ENCODE peak calls at places on chromosomes 12 and 14, in eight cellular contexts. G is uterus, I is right lobe of liver, O is heart left ventricle, H is IMR-90, Y is ovary, L is Peyer's patch, B is tibial nerve. D is an unnamed sample.

GRCh38 chr14:70785556-70785955 is 23.8 kb downstream of the MAP3K9 start:
- DNase-seq in H (no peak), I (no peak), O (no peak), G (no peak), B (no peak), L (no peak), Y (no peak), D (no peak)

GRCh38 chr12:6312529-6313325 is 2.2 kb downstream of the PLEKHG6 start:
- DNase-seq in Y (no peak), G (no peak), O (no peak), I (peak), H (no peak), B (no peak), L (peak), D (peak)

GRCh38 chr14:79051009-79051710 is 881.0 kb downstream of the NRXN3 start:
- DNase-seq in I (no peak), B (no peak), G (no peak), H (no peak), Y (no peak), O (no peak), L (no peak), D (no peak)

GRCh38 chr14:104758981-104759975 is 6.3 kb downstream of the SIVA1 start:
- DNase-seq in I (no peak), B (no peak), G (no peak), O (no peak), L (no peak), Y (no peak), H (no peak), D (no peak)

GRCh38 chr12:6627598-6627997 is 8.2 kb downstream of the LPAR5 start:
- DNase-seq in I (no peak), G (no peak), Y (no peak), H (no peak), B (no peak), L (no peak), O (no peak), D (no peak)

GRCh38 chr14:87522575-87522974 is 470.4 kb downstream of the GALC start:
- DNase-seq in I (no peak), Y (no peak), B (no peak), G (no peak), H (no peak), L (no peak), O (no peak), D (no peak)

GRCh38 chr12:49228653-49229052 is 36.2 kb upstream of the TUBA1C start:
- DNase-seq in L (no peak), O (no peak), Y (no peak), G (no peak), B (no peak), I (no peak), H (no peak), D (no peak)

GRCh38 chr12:122023339-122024131 is 1.9 kb downstream of the BCL7A start:
- DNase-seq in Y (peak), L (peak), O (peak), G (peak), H (peak), I (peak), B (no peak), D (peak)

GRCh38 chr14:55458800-55459577 is 18.6 kb upstream of the TBPL2 start:
- DNase-seq in O (no peak), G (no peak), H (peak), Y (no peak), B (no peak), I (no peak), L (no peak), D (no peak)

GRCh38 chr12:114949081-114949480 is 265.1 kb upstream of the TBX3 start:
- DNase-seq in H (no peak), O (no peak), G (no peak), L (no peak), B (no peak), Y (no peak), I (no peak), D (no peak)

GRCh38 chr14:100135073-100135472 is 24.4 kb downstream of the DEGS2 start:
- DNase-seq in L (no peak), H (no peak), Y (no peak), I (no peak), O (no peak), G (no peak), B (no peak), D (no peak)

GRCh38 chr12:132315951-132316350 is 13.4 kb downstream of the GALNT9 start:
- DNase-seq in H (no peak), O (no peak), B (no peak), Y (no peak), I (no peak), L (no peak), G (no peak), D (no peak)

GRCh38 chr12:27865421-27865820 is 85.4 kb upstream of the MANSC4 start:
- DNase-seq in L (no peak), H (peak), Y (no peak), I (no peak), G (no peak), B (no peak), O (no peak), D (no peak)

GRCh38 chr14:77141592-77142288 is at the start of gene ZDHHC22:
- DNase-seq in O (no peak), G (no peak), H (no peak), I (no peak), L (no peak), B (no peak), Y (no peak), D (no peak)

GRCh38 chr14:103688906-103689902 is 26.0 kb downstream of the XRCC3 start:
- DNase-seq in L (no peak), Y (peak), H (no peak), G (no peak), O (peak), B (peak), I (no peak), D (peak)

GRCh38 chr12:10279937-10280336 is 27.7 kb upstream of the KLRD1 start:
- DNase-seq in L (no peak), O (no peak), B (no peak), I (no peak), H (no peak), G (no peak), Y (no peak), D (no peak)

GRCh38 chr12:121792607-121793500 is 634 bp downstream of the RHOF start:
- DNase-seq in H (no peak), G (no peak), Y (peak), O (peak), L (peak), I (peak), B (no peak), D (peak)

GRCh38 chr12:6383572-6384498 is at the start of gene LTBR:
- DNase-seq in O (peak), G (peak), I (peak), H (peak), Y (peak), B (peak), L (peak), D (peak)

GRCh38 chr12:26203167-26203566 is 7.8 kb downstream of the SSPN start:
- DNase-seq in G (no peak), H (no peak), I (no peak), B (no peak), Y (no peak), O (no peak), L (no peak), D (no peak)

DNA sequence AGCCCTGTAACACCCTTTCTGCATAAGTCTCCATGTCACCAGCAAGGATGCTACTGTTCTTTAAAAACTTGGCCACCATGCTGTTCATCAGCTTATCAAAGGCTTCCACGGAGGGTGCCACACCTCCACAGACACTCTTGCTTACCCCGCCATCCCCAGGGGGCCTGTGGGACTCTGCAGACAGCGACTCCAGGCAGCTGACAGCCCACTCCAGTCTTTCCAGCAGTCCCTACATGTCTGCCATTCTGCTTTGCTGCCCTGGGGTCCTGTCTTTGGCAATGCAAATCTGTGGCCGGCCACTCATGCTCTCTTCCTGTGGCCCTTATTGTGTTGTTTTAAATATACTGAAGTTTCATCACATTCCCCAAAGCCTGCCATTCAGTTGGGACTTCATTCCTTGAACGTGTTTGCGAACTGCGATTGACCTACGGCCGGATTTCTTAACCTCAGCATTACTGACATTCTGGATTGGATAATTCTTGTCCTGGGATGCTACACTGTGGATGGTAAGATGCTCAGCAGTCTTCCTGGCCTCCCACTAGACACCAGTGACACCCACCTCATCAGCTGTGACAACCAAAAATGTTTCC is 125.6 kb downstream of the FOXN3 start:
- DNase-seq in G (no peak), Y (no peak), B (no peak), O (no peak), L (no peak), I (no peak), H (no peak), D (no peak)
- TF ChIP-seq POLR2A in G (no peak), Y (no peak), B (no peak), O (no peak), L (no peak), I (no peak), H (no peak), D (no peak)

GRCh38 chr12:64457036-64457435 is 5.1 kb downstream of the TBK1 start:
- DNase-seq in H (peak), L (no peak), I (no peak), O (no peak), Y (no peak), B (no peak), G (no peak), D (no peak)
- TF ChIP-seq CTCF in H (no peak), L (no peak), I (no peak), O (no peak), Y (no peak), B (no peak), G (no peak), D (no peak)

GRCh38 chr14:74570696-74571095 is 41.3 kb downstream of the LTBP2 start:
- DNase-seq in B (no peak), Y (no peak), L (peak), O (peak), H (no peak), I (no peak), G (no peak), D (no peak)

GRCh38 chr14:74571441-74571841 is 40.6 kb downstream of the LTBP2 start:
- DNase-seq in L (peak), I (no peak), H (peak), B (no peak), Y (no peak), O (peak), G (no peak), D (no peak)

GRCh38 chr14:74573421-74574091 is 38.5 kb downstream of the LTBP2 start:
- DNase-seq in G (no peak), O (peak), I (no peak), H (no peak), Y (no peak), L (peak), B (no peak), D (no peak)

GRCh38 chr14:74572829-74573360 is 39.1 kb downstream of the LTBP2 start:
- DNase-seq in O (peak), Y (no peak), H (peak), I (no peak), B (no peak), G (no peak), L (no peak), D (no peak)

GRCh38 chr14:74571901-74572828 is 39.9 kb downstream of the LTBP2 start:
- DNase-seq in H (peak), O (peak), G (peak), L (peak), Y (no peak), B (no peak), I (no peak), D (peak)
- TF ChIP-seq POLR2A in H (peak), O (no peak), G (no peak), L (no peak), Y (no peak), B (no peak), I (no peak), D (no peak)

GRCh38 chr14:61211476-61212262 is 69.5 kb downstream of the TMEM30B start:
- DNase-seq in B (no peak), Y (no peak), G (no peak), H (no peak), L (no peak), O (no peak), I (no peak), D (no peak)

GRCh38 chr14:61213116-61213720 is 67.9 kb downstream of the TMEM30B start:
- DNase-seq in L (no peak), G (no peak), Y (no peak), H (peak), B (no peak), O (no peak), I (no peak), D (no peak)

GRCh38 chr14:61215222-61216010 is 65.7 kb downstream of the TMEM30B start:
- DNase-seq in B (no peak), I (no peak), L (no peak), O (no peak), Y (no peak), G (no peak), H (peak), D (no peak)

GRCh38 chr14:61213930-61214329 is 67.2 kb downstream of the TMEM30B start:
- DNase-seq in Y (no peak), I (no peak), B (no peak), L (no peak), H (peak), G (no peak), O (no peak), D (no peak)

DNA sequence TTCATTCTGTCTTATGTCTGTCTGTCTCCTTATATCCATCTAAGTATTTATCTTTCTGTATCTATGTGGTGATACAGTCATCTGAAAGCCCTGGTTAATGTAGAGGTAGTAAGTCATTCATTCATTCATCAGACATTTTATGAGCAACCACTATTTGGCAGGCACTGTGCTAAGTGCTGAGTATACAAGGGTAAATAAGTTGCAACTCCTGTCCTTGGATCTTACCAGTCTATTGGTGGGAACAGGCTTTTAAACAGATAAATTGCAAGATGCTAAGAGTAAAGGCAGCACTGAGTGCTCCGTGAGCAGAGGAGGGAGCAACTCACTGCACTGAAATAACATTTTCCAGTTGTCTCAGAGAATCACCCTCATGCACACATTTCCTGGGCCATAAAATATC is 68.6 kb downstream of the TMEM30B start:
- DNase-seq in Y (no peak), H (no peak), I (no peak), O (no peak), L (no peak), G (no peak), B (no peak), D (no peak)
- TF ChIP-seq CTCF in Y (no peak), H (no peak), I (no peak), O (no peak), L (no peak), G (no peak), B (no peak), D (no peak)

DNA sequence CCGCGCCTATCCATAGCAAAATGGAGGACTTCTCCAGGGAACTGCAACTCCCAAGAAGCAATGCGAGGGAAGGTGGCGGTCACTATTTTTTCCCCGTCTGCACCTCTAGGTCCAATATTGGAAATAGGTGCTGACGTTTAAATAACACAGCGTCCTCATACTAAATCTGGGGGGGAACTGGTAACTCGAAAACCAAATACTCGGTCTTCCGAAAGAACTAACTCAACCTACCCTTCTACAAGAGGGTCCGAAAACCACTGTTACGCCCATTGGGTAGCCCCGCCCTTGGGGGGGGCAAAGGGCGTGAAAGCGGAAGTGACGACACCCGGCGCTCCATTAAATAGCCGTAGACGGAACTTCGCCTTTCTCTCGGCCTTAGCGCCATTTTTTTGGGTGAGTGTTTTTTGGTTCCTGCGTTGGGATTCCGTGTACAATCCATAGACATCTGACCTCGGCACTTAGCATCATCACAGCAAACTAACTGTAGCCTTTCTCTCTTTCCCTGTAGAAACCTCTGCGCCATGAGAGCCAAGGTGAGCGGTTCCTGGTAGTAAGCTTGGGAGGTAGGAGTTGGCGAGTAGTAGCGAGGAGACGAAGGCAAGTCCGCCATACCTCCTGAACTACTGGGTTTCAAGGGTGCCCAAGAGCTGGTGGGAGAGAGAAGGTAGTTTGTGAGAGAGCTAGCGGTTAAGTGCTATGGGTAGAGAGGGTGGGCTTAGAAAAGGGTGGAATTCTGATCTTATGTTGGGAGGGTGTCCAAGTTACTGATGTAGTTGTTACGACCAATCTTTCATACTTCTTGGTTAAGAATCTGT is at the start of gene RPL41:
- DNase-seq in H (peak), I (peak), B (peak), L (peak), O (peak), Y (peak), G (peak), D (peak)
- TF ChIP-seq POLR2A in H (peak), I (peak), B (peak), L (peak), O (peak), Y (peak), G (peak), D (peak)

D was measured in transverse colon.